ENCODE peak calls at places on chromosomes 13 and 19, in seven cellular contexts. C is NCI-H1092, Z is brain microvascular endothelial cell, R is fibroblast of lung, O is kidney tubule cell, U is NCI-H146, G is epithelial cell of prostate. T is an unnamed sample.

GRCh38 chr19:748274-748598 is 2.7 kb upstream of the MISP start:
- DNase-seq in C (no peak), Z (no peak), R (no peak), O (no peak), U (no peak), G (no peak), T (no peak)

GRCh38 chr19:7681336-7682174 is 922 bp downstream of the TRAPPC5 start:
- DNase-seq in C (no peak), Z (peak), R (peak), O (peak), U (no peak), G (peak), T (no peak)

GRCh38 chr19:18662972-18663732 is 20.3 kb upstream of the CRTC1 start:
- DNase-seq in C (no peak), Z (no peak), R (no peak), O (no peak), U (no peak), G (no peak), T (no peak)

GRCh38 chr19:40560092-40560507 is 16.6 kb upstream of the SHKBP1 start:
- DNase-seq in C (no peak), Z (no peak), R (no peak), O (no peak), U (no peak), G (no peak), T (no peak)

GRCh38 chr13:38785490-38785889 is 98.6 kb downstream of the FREM2 start:
- DNase-seq in C (no peak), Z (no peak), R (no peak), O (peak), U (no peak), G (no peak), T (no peak)

GRCh38 chr19:55229145-55229788 is 704 bp upstream of the TMEM86B start:
- DNase-seq in C (no peak), Z (no peak), R (no peak), O (no peak), U (no peak), G (no peak), T (no peak)

GRCh38 chr13:59790626-59791025 is 373.1 kb downstream of the DIAPH3 start:
- DNase-seq in C (no peak), Z (peak), R (peak), O (no peak), U (no peak), G (no peak), T (no peak)

GRCh38 chr19:2081873-2082810 is 14.0 kb downstream of the MOB3A start:
- DNase-seq in C (no peak), Z (no peak), R (no peak), O (no peak), U (no peak), G (no peak), T (no peak)

GRCh38 chr13:31725841-31726240 is 13.5 kb upstream of the RXFP2 start:
- DNase-seq in C (no peak), Z (no peak), R (no peak), O (peak), U (no peak), G (no peak), T (no peak)

GRCh38 chr13:111926501-111927180 is 140.3 kb upstream of the SOX1 start:
- DNase-seq in C (no peak), Z (no peak), R (no peak), O (no peak), U (no peak), G (no peak), T (no peak)

GRCh38 chr19:18112989-18113478 is 15.5 kb downstream of the MAST3 start:
- DNase-seq in C (peak), Z (peak), R (peak), O (peak), U (peak), G (no peak), T (peak)

GRCh38 chr19:8212212-8212611 is 3.0 kb downstream of the CERS4 start:
- DNase-seq in C (no peak), Z (no peak), R (no peak), O (no peak), U (no peak), G (no peak), T (no peak)

GRCh38 chr13:76812206-76812882 is 73.9 kb downstream of the KCTD12 start:
- DNase-seq in C (no peak), Z (no peak), R (peak), O (no peak), U (no peak), G (no peak), T (no peak)

GRCh38 chr13:21014666-21015170 is 46.7 kb downstream of the LATS2 start:
- DNase-seq in C (no peak), Z (peak), R (peak), O (peak), U (no peak), G (no peak), T (no peak)

GRCh38 chr13:37486171-37486661 is 112.4 kb downstream of the POSTN start:
- DNase-seq in C (no peak), Z (no peak), R (no peak), O (peak), U (no peak), G (no peak), T (no peak)

GRCh38 chr19:37991841-37992248 is 84.8 kb downstream of the SIPA1L3 start:
- DNase-seq in C (no peak), Z (no peak), R (no peak), O (peak), U (no peak), G (no peak), T (no peak)

GRCh38 chr13:26502826-26503225 is 54.7 kb upstream of the WASF3 start:
- DNase-seq in C (no peak), Z (peak), R (peak), O (no peak), U (peak), G (no peak), T (no peak)

GRCh38 chr19:38361633-38362075 is 12.7 kb upstream of the PSMD8 start:
- DNase-seq in C (peak), Z (peak), R (peak), O (peak), U (peak), G (peak), T (peak)

GRCh38 chr19:6012416-6013170 is 34.7 kb upstream of the RANBP3 start:
- DNase-seq in C (no peak), Z (no peak), R (no peak), O (no peak), U (no peak), G (no peak), T (no peak)

GRCh38 chr19:6062961-6063575 is 47.2 kb downstream of the RFX2 start:
- DNase-seq in C (no peak), Z (no peak), R (no peak), O (no peak), U (no peak), G (no peak), T (no peak)

GRCh38 chr13:44719857-44720671 is 143.9 kb upstream of the TSC22D1 start:
- DNase-seq in C (no peak), Z (peak), R (peak), O (peak), U (no peak), G (no peak), T (no peak)

GRCh38 chr19:14370169-14370998 is 10.9 kb upstream of the ADGRE5 start:
- DNase-seq in C (no peak), Z (no peak), R (no peak), O (no peak), U (no peak), G (no peak), T (no peak)

GRCh38 chr13:41332829-41333228 is 21.8 kb downstream of the NAA16 start:
- DNase-seq in C (no peak), Z (no peak), R (peak), O (no peak), U (no peak), G (no peak), T (no peak)

GRCh38 chr19:42282036-42282762 is 13.1 kb downstream of the CIC start:
- DNase-seq in C (no peak), Z (no peak), R (peak), O (no peak), U (no peak), G (no peak), T (no peak)

GRCh38 chr13:20160346-20161274 is at the start of gene GJA3:
- DNase-seq in C (no peak), Z (no peak), R (peak), O (peak), U (peak), G (no peak), T (peak)

GRCh38 chr13:82739881-82740280 is 1142.4 kb downstream of the SLITRK1 start:
- DNase-seq in C (no peak), Z (peak), R (peak), O (no peak), U (no peak), G (no peak), T (no peak)

GRCh38 chr19:19054939-19055440 is 8.8 kb upstream of the SLC25A42 start:
- DNase-seq in C (no peak), Z (no peak), R (no peak), O (no peak), U (no peak), G (no peak), T (no peak)

GRCh38 chr19:35901854-35902661 is at the start of gene HCST:
- DNase-seq in C (no peak), Z (no peak), R (no peak), O (peak), U (peak), G (no peak), T (no peak)

GRCh38 chr13:106011600-106011999 is 523.9 kb downstream of the EFNB2 start:
- DNase-seq in C (no peak), Z (no peak), R (no peak), O (no peak), U (no peak), G (no peak), T (no peak)

GRCh38 chr13:94209110-94209509 is 270.4 kb downstream of the DCT start:
- DNase-seq in C (no peak), Z (no peak), R (peak), O (peak), U (peak), G (no peak), T (peak)

GRCh38 chr13:96982672-96983071 is 11.6 kb downstream of the OXGR1 start:
- DNase-seq in C (no peak), Z (peak), R (no peak), O (no peak), U (no peak), G (no peak), T (no peak)

GRCh38 chr13:29935309-29935981 is 85.0 kb upstream of the UBL3 start:
- DNase-seq in C (no peak), Z (no peak), R (no peak), O (no peak), U (no peak), G (no peak), T (no peak)

GRCh38 chr13:113796948-113797676 is 38.1 kb downstream of the TMEM255B start:
- DNase-seq in C (no peak), Z (no peak), R (no peak), O (no peak), U (peak), G (no peak), T (no peak)

GRCh38 chr13:59950201-59950730 is 213.5 kb downstream of the DIAPH3 start:
- DNase-seq in C (no peak), Z (no peak), R (peak), O (peak), U (no peak), G (no peak), T (no peak)

GRCh38 chr13:107133950-107134349 is 566.0 kb upstream of the ARGLU1 start:
- DNase-seq in C (no peak), Z (no peak), R (no peak), O (no peak), U (no peak), G (no peak), T (no peak)

GRCh38 chr13:27375686-27376326 is 48.6 kb upstream of the GTF3A start:
- DNase-seq in C (peak), Z (peak), R (peak), O (peak), U (peak), G (no peak), T (peak)

GRCh38 chr13:97945792-97946419 is 7.6 kb upstream of the IPO5 start:
- DNase-seq in C (no peak), Z (peak), R (no peak), O (peak), U (no peak), G (no peak), T (no peak)

GRCh38 chr19:49926520-49926919 is 2.5 kb upstream of the ATF5 start:
- DNase-seq in C (no peak), Z (no peak), R (no peak), O (no peak), U (no peak), G (no peak), T (no peak)

GRCh38 chr19:35913589-35913988 is 5.5 kb upstream of the TYROBP start:
- DNase-seq in C (no peak), Z (no peak), R (no peak), O (peak), U (no peak), G (no peak), T (no peak)